ENCODE peak calls at places on chromosome 21, in four cellular contexts. L, M, R and Y are unnamed samples.

GRCh38 chr21:45972353-45972715 is 9.2 kb upstream of the COL6A1 start:
- DNase-seq in L (no peak), M (no peak), R (peak; percentile 49), Y (no peak)

GRCh38 chr21:44304846-44305245 is 5.0 kb downstream of the PFKL start:
- DNase-seq in L (peak; percentile 51), M (peak; percentile 59), R (peak; percentile 58), Y (peak; percentile 65)

GRCh38 chr21:25838809-25839208 is 104.0 kb downstream of the GABPA start:
- DNase-seq in L (peak; percentile 86), M (no peak), R (peak; percentile 4), Y (no peak)

GRCh38 chr21:23578027-23578426 is 2029.3 kb downstream of the MRPL39 start:
- DNase-seq in L (no peak), M (no peak), R (no peak), Y (no peak)

GRCh38 chr21:28181730-28182129 is 810.9 kb downstream of the LTN1 start:
- DNase-seq in L (no peak), M (no peak), R (no peak), Y (no peak)

GRCh38 chr21:45803613-45804340 is 160.3 kb downstream of the PCBP3 start:
- DNase-seq in L (no peak), M (no peak), R (no peak), Y (no peak)

GRCh38 chr21:25457411-25457810 is 149.9 kb downstream of the MRPL39 start:
- DNase-seq in L (peak; percentile 77), M (no peak), R (peak; percentile 56), Y (no peak)

GRCh38 chr21:14567557-14568279 is 21.6 kb upstream of the SAMSN1 start:
- DNase-seq in L (no peak), M (no peak), R (no peak), Y (no peak)

GRCh38 chr21:29155118-29155932 is 24.9 kb downstream of the MAP3K7CL start:
- DNase-seq in L (peak; percentile 39), M (peak; percentile 49), R (peak; percentile 76), Y (peak; percentile 41)

GRCh38 chr21:46000182-46000730 is 18.7 kb downstream of the COL6A1 start:
- DNase-seq in L (no peak), M (peak; percentile 23), R (no peak), Y (no peak)

GRCh38 chr21:25721987-25722386 is 12.7 kb downstream of the ATP5PF start:
- DNase-seq in L (no peak), M (no peak), R (no peak), Y (no peak)

GRCh38 chr21:20452935-20453334 is 545.3 kb upstream of the NCAM2 start:
- DNase-seq in L (no peak), M (no peak), R (no peak), Y (no peak)

GRCh38 chr21:14480601-14481000 is 65.5 kb downstream of the SAMSN1 start:
- DNase-seq in L (peak; percentile 8), M (no peak), R (no peak), Y (no peak)

GRCh38 chr21:27806261-27806660 is 839.4 kb upstream of the ADAMTS5 start:
- DNase-seq in L (no peak), M (no peak), R (no peak), Y (no peak)

GRCh38 chr21:45341779-45342178 is 54.1 kb upstream of the POFUT2 start:
- DNase-seq in L (peak; percentile 47), M (no peak), R (no peak), Y (no peak)

GRCh38 chr21:34691396-34692032 is 22.7 kb downstream of the CLIC6 start:
- DNase-seq in L (peak; percentile 40), M (no peak), R (no peak), Y (no peak)

GRCh38 chr21:38645282-38645681 is 147.0 kb upstream of the ERG start:
- DNase-seq in L (peak; percentile 76), M (no peak), R (peak; percentile 98), Y (no peak)

GRCh38 chr21:37868896-37869295 is 47.4 kb downstream of the KCNJ6 start:
- DNase-seq in L (peak; percentile 36), M (no peak), R (peak; percentile 86), Y (no peak)

GRCh38 chr21:15841856-15842564 is 112.2 kb downstream of the USP25 start:
- DNase-seq in L (peak; percentile 74), M (no peak), R (peak; percentile 71), Y (no peak)

GRCh38 chr21:29613021-29613420 is 314.3 kb downstream of the BACH1 start:
- DNase-seq in L (no peak), M (no peak), R (peak; percentile 10), Y (no peak)

GRCh38 chr21:25568230-25568629 is 39.1 kb downstream of the MRPL39 start:
- DNase-seq in L (no peak), M (no peak), R (no peak), Y (peak; percentile 22)

GRCh38 chr21:45698493-45698947 is 55.0 kb downstream of the PCBP3 start:
- DNase-seq in L (peak; percentile 95), M (no peak), R (peak; percentile 94), Y (no peak)

GRCh38 chr21:35044770-35045538 is 4.1 kb downstream of the RUNX1 start:
- DNase-seq in L (no peak), M (no peak), R (no peak), Y (no peak)

GRCh38 chr21:45421071-45421845 is 16.3 kb downstream of the COL18A1 start:
- DNase-seq in L (peak; percentile 28), M (no peak), R (no peak), Y (no peak)

GRCh38 chr21:28333455-28334108 is 659.1 kb downstream of the LTN1 start:
- DNase-seq in L (no peak), M (no peak), R (peak; percentile 69), Y (no peak)

GRCh38 chr21:37939838-37940237 is 23.6 kb upstream of the KCNJ6 start:
- DNase-seq in L (no peak), M (no peak), R (no peak), Y (no peak)

GRCh38 chr21:46661211-46661625 is 25.7 kb downstream of the PRMT2 start:
- DNase-seq in L (no peak), M (peak; percentile 80), R (peak; percentile 97), Y (peak; percentile 93)

GRCh38 chr21:34174470-34174869 is 101.1 kb downstream of the MRPS6 start:
- DNase-seq in L (no peak), M (no peak), R (no peak), Y (no peak)

GRCh38 chr21:28336299-28336698 is 656.4 kb downstream of the LTN1 start:
- DNase-seq in L (peak; percentile 76), M (no peak), R (peak; percentile 87), Y (peak; percentile 49)

GRCh38 chr21:38303300-38303699 is 46.5 kb downstream of the KCNJ15 start:
- DNase-seq in L (peak; percentile 90), M (no peak), R (peak; percentile 98), Y (no peak)

DNA sequence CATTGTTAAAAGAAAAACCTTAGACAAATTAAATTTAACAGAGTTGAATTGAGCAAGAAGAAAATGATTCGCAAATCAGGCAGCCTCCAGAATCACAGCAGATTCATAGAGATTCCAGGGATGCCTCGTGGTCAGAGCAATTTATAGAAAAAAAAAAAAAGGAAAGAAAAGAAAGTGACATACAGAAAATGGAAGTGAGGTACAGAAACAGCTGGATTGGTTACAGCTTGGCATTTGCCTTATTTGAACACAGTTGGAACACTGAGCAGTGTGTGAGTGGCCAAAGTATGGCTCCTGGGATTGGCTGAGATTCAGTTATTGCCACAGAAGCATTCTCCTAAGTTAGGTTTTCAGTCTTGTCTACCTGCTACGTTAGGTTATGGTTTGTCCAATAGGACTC is 9.1 kb upstream of the C21orf91 start:
- DNase-seq in L (no peak), M (no peak), R (peak; percentile 61), Y (no peak)
- H3K4me2 ChIP-seq in L (no peak overlapping the region), M (no peak overlapping the region), R (peak overlapping the region; percentile 13), Y (no peak overlapping the region)

DNA sequence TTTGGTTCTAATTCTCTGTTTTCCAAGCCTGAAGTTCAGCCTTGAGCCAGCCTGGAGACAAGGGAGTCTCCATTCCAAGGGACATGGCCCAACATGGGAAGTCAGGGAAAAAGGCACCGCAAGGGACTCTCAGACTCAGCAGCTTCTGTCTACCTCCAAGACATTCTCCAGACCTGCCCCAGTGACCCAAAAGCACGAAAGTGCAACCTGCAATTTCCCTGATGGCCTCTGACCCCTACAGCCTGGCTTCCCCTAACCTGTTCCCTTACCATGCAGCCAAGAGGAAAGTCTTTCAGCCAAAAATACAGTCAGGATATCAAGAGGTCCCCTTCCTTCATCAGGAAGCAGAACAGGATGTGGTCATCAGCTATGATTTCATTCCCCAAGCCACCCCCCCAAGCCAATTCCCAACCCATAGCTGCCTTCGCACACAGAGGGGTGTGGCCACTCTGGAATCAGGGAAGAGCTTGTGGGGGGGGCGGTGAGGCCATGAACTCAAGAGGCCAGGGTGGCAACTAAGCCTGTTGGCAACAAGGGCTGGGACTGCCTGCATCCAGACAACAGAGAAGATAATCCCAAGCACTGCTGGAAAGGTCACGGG is 59.2 kb downstream of the TIAM1 start:
- DNase-seq in L (no peak), M (no peak), R (peak; percentile 44), Y (no peak)
- H2AFZ ChIP-seq in L (no peak overlapping the region), M (no peak overlapping the region), R (no peak overlapping the region), Y (no peak overlapping the region)

GRCh38 chr21:31557956-31558838 is 101.3 kb upstream of the SOD1 start:
- DNase-seq in L (peak; percentile 8), M (peak; percentile 48), R (peak; percentile 9), Y (peak; percentile 71)
- H3K9ac ChIP-seq in L (peak overlapping the region; percentile 25), M (peak overlapping the region; percentile 39), R (no peak overlapping the region), Y (peak overlapping the region; percentile 20)

DNA sequence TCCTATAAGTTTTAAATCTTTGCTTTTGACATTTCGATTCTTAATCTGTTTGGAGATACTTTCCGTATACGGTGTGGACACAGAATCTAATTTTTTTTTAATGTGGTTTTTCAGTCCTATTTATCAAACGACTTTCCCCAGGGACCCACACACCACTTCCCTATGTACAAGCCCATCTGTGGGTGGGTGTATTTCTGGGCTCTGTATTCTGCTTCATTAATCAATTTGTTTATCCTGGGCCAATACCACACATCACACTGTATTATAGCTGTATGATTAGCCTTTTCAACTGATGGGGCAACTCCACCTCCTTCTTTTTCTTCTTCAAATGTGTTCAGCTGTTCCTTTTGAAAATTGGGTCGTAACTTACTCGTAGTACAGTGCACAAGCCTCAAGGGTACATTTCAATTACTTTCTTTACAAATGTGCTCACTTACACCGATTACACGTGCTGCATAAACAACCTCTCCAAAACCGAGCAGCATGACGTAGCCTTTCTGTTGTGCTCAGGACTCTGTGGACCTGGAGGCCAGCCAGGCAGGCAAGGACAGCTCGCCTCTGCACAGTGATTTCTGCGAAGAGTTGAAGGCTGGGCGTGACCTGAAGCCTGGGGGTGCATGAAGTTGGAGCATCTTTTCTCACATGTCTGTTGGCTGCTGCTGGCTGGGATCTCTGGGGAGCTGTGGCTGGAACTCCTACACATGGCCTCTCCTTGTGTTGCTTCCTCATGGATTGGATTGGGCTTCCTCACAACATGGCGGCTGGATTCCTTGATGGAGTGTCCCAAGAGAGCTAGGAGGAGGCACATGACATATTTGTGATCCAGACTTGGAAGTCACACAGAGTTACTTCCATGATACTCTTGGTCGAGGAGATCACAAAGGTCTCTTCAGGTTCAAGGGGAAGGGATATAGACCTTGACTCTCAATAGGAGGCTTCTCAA is 126.5 kb downstream of the CRYAA start:
- DNase-seq in L (no peak), M (no peak), R (no peak), Y (no peak)
- H3K4me2 ChIP-seq in L (no peak overlapping the region), M (no peak overlapping the region), R (no peak overlapping the region), Y (no peak overlapping the region)

GRCh38 chr21:41933259-41934079 is 20.3 kb downstream of the C2CD2 start:
- DNase-seq in L (peak; percentile 85), M (no peak), R (peak; percentile 80), Y (no peak)

GRCh38 chr21:41932191-41932575 is 21.6 kb downstream of the C2CD2 start:
- DNase-seq in L (peak; percentile 98), M (no peak), R (peak; percentile 91), Y (no peak)

GRCh38 chr21:41929248-41929647 is 24.6 kb downstream of the C2CD2 start:
- DNase-seq in L (no peak), M (no peak), R (no peak), Y (no peak)

GRCh38 chr21:41931041-41931451 is 22.8 kb downstream of the C2CD2 start:
- DNase-seq in L (no peak), M (no peak), R (no peak), Y (no peak)

GRCh38 chr21:41932576-41933258 is 21.1 kb downstream of the C2CD2 start:
- DNase-seq in L (peak; percentile 88), M (no peak), R (peak; percentile 83), Y (no peak)
- H2AFZ ChIP-seq in L (no peak overlapping the region), M (no peak overlapping the region), R (peak overlapping the region; percentile 87), Y (no peak overlapping the region)